ENCODE peak calls at places on chromosomes 13 and 19, in six cellular contexts. V is mammary epithelial cell, R is choroid plexus epithelial cell, F is tibial nerve, Y is heart left ventricle, Z is kidney. T is an unnamed sample.

GRCh38 chr13:49300716-49301589 is 53.2 kb downstream of the CDADC1 start:
- DNase-seq in V (peak), R (peak), F (peak), Y (peak), Z (no peak), T (peak)

GRCh38 chr19:46191972-46192371 is 37.6 kb upstream of the IGFL1 start:
- DNase-seq in V (no peak), R (no peak), F (no peak), Y (no peak), Z (no peak), T (no peak)

GRCh38 chr19:1307320-1307719 is 21.6 kb downstream of the EFNA2 start:
- DNase-seq in V (no peak), R (no peak), F (no peak), Y (no peak), Z (no peak), T (no peak)

GRCh38 chr19:3178377-3178972 is at the start of gene S1PR4:
- DNase-seq in V (no peak), R (no peak), F (no peak), Y (no peak), Z (peak), T (no peak)

GRCh38 chr13:97567510-97568243 is 133.7 kb downstream of the RAP2A start:
- DNase-seq in V (peak), R (peak), F (peak), Y (no peak), Z (peak), T (no peak)

GRCh38 chr19:38799104-38799503 is 10.1 kb downstream of the LGALS7B start:
- DNase-seq in V (no peak), R (no peak), F (no peak), Y (no peak), Z (peak), T (no peak)

GRCh38 chr13:65064967-65065366 is 2165.2 kb downstream of the PCDH9 start:
- DNase-seq in V (no peak), R (no peak), F (no peak), Y (no peak), Z (no peak), T (no peak)

GRCh38 chr13:50646070-50646469 is 197.4 kb downstream of the DLEU7 start:
- DNase-seq in V (no peak), R (no peak), F (no peak), Y (no peak), Z (no peak), T (peak)

GRCh38 chr19:46209051-46209450 is 20.5 kb upstream of the IGFL1 start:
- DNase-seq in V (no peak), R (no peak), F (no peak), Y (no peak), Z (peak), T (no peak)

GRCh38 chr19:1062387-1063029 is 4.5 kb upstream of the ARHGAP45 start:
- DNase-seq in V (no peak), R (no peak), F (no peak), Y (no peak), Z (no peak), T (no peak)

GRCh38 chr13:85655040-85655439 is 144.2 kb downstream of the SLITRK6 start:
- DNase-seq in V (no peak), R (no peak), F (no peak), Y (no peak), Z (no peak), T (no peak)

GRCh38 chr19:13078897-13079541 is 23.6 kb downstream of the LYL1 start:
- DNase-seq in V (no peak), R (no peak), F (no peak), Y (peak), Z (no peak), T (no peak)

GRCh38 chr13:105914637-105915036 is 620.8 kb downstream of the EFNB2 start:
- DNase-seq in V (peak), R (peak), F (no peak), Y (no peak), Z (no peak), T (peak)

GRCh38 chr19:21492932-21493906 is 12.2 kb upstream of the ZNF429 start:
- DNase-seq in V (no peak), R (no peak), F (no peak), Y (no peak), Z (no peak), T (no peak)

GRCh38 chr19:17035842-17036424 is 9.3 kb upstream of the CPAMD8 start:
- DNase-seq in V (no peak), R (no peak), F (no peak), Y (peak), Z (no peak), T (no peak)

GRCh38 chr13:84831666-84832657 is 949.7 kb upstream of the SLITRK1 start:
- DNase-seq in V (no peak), R (no peak), F (no peak), Y (no peak), Z (peak), T (no peak)

GRCh38 chr13:46303743-46304385 is 83.2 kb downstream of the RUBCNL start:
- DNase-seq in V (no peak), R (no peak), F (no peak), Y (no peak), Z (no peak), T (no peak)

GRCh38 chr13:96822900-96823299 is 171.4 kb downstream of the OXGR1 start:
- DNase-seq in V (peak), R (peak), F (no peak), Y (no peak), Z (no peak), T (no peak)

GRCh38 chr13:25727250-25727649 is 324.6 kb downstream of the SHISA2 start:
- DNase-seq in V (no peak), R (no peak), F (no peak), Y (no peak), Z (no peak), T (no peak)

GRCh38 chr13:25489238-25489637 is 117.5 kb downstream of the ATP8A2 start:
- DNase-seq in V (no peak), R (peak), F (no peak), Y (no peak), Z (no peak), T (no peak)

GRCh38 chr19:44648536-44649370 is 5.0 kb downstream of the PVR start:
- DNase-seq in V (peak), R (peak), F (no peak), Y (peak), Z (no peak), T (peak)

GRCh38 chr19:56201973-56202372 is at the start of gene ZSCAN5C:
- DNase-seq in V (no peak), R (no peak), F (no peak), Y (no peak), Z (no peak), T (no peak)
- TF ChIP-seq CTCF in V (no peak), R (no peak), F (no peak), Y (no peak), Z (no peak), T (no peak)

GRCh38 chr19:29658221-29658991 is 6.9 kb upstream of the PLEKHF1 start:
- DNase-seq in V (no peak), R (no peak), F (no peak), Y (no peak), Z (no peak), T (no peak)
- H3K4me3 ChIP-seq in V (no peak), R (no peak), F (no peak), Y (no peak), Z (no peak), T (no peak)

DNA sequence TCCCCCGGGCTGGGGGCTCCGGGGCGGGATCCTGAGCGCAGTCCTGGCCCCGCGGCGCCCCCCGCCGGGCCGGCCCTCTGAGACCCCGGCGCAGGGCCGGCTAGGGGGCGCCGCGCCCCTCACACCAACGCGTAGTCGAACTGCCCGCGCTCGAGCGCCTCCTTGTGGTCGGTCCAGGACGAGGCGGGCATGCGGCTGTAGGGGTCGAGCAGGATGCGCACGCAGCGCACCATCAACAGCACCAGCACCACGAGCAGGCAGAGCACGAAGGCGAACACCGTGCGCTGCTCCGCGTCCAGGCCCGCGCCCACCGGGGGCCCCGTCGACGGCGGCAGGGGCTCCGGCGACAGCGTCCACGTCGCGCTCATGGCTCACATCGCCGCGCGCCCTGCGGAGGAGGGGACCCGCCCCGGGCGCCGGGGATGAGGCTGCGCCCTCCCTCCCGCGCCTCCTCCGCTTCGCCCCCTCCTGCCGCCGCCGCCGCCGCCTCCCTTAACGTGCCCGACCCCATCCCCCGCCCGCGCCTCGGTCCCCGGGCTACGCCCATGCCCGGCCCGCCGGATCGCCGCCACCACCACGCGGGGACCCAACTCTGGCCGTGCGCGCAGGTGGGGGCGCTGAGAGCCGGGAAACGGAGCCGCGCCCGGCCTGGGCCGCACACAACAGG is 631 bp downstream of the CTXN1 start:
- DNase-seq in V (no peak), R (peak), F (peak), Y (peak), Z (peak), T (peak)
- TF ChIP-seq CTCF in V (peak), R (peak), F (peak), Y (peak), Z (peak), T (peak)

DNA sequence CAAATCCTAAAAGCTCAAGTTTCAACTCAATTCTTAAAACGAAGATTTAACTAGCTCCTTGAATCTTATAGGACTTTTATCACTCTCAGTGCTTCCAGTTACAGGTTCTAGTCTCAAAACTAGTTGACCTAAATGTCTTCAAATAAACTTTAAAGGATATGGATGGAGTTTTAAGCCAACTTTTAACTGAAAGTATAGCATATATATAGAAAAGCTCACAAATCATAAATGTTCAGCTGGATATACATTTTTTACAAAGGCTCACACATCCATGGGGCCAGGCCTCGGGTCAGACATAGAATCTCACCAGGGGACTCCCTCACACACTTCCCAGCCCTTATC is 47.1 kb upstream of the ARHGEF7 start:
- DNase-seq in V (no peak), R (no peak), F (no peak), Y (no peak), Z (no peak), T (no peak)
- H3K4me3 ChIP-seq in V (no peak), R (no peak), F (peak), Y (no peak), Z (no peak), T (no peak)

DNA sequence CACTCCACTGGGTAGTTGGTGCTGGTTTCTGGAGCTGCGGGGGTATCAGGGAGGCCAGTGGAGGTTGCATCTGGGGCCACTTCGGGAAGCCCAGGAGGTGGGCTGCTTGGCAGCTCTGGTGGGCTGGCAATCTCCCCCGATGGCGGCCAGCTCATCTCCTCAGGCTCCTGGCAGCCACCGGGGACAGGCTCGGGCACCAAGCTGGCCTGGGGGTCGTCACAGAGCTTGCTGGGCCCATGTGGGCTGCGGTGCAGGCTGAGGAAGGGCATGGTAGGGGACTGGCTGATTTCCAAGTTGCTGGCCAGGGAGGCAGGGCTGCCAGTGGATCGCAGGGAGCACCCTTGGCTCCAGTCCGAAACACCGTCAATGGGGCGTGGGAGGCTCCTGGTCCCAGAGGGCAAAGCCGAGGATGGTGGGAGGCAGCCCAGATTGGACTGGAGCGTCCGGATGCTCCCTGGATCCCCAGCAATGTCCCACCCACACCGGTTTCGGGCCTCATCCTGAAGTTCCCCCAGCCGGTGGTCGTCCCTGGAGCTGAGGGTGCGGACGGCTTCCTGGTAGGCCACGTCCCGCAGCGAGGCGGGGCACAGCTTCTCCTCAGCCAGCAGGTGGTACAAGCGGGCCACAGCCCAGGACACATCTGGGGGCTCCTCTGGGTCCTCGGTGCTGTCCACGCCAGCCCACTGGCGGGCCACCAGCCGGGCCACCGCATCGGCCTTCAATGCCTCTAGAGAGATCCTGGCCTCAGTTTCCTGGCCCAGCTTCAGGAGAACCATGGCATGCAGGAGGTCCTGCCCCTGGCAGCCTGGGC is 13.8 kb downstream of the TICAM1 start:
- DNase-seq in V (no peak), R (no peak), F (no peak), Y (peak), Z (no peak), T (no peak)
- TF ChIP-seq CTCF in V (no peak), R (no peak), F (no peak), Y (no peak), Z (no peak), T (no peak)

DNA sequence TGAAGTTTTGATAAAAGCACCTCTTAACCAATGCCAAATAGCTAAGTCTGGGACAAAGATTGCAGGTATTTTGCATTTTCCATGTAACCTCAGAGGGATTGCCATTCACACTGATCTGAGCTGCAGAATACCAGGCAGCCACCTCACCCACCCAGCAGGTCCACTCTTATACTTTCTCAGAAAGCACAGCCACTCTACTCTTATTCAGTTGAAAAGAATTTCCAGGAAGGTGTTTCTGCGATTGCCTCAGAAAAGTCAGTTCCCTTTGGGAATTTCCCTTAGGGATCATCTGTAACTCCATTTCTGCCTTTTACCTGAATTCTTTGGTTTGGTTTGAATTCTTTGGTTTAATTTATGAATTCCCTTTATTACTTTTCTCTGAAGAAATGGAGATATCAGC is 909 bp upstream of the ALOX5AP start:
- DNase-seq in V (peak), R (peak), F (no peak), Y (no peak), Z (no peak), T (peak)
- H3K4me3 ChIP-seq in V (no peak), R (no peak), F (no peak), Y (no peak), Z (no peak), T (no peak)

GRCh38 chr13:20702945-20703784 is at the start of gene IL17D:
- DNase-seq in V (peak), R (no peak), F (no peak), Y (no peak), Z (peak), T (peak)
- TF ChIP-seq CTCF in V (no peak), R (no peak), F (no peak), Y (no peak), Z (no peak), T (peak)

GRCh38 chr19:48332351-48332661 is 7.0 kb downstream of the EMP3 start:
- DNase-seq in V (no peak), R (no peak), F (no peak), Y (no peak), Z (no peak), T (no peak)
- H3K4me3 ChIP-seq in V (peak), R (peak), F (peak), Y (peak), Z (peak), T (no peak)

GRCh38 chr19:34662919-34663318 is 14.0 kb downstream of the SCGB2B2 start:
- DNase-seq in V (peak), R (peak), F (no peak), Y (no peak), Z (no peak), T (no peak)
- TF ChIP-seq CTCF in V (peak), R (peak), F (no peak), Y (peak), Z (peak), T (no peak)

DNA sequence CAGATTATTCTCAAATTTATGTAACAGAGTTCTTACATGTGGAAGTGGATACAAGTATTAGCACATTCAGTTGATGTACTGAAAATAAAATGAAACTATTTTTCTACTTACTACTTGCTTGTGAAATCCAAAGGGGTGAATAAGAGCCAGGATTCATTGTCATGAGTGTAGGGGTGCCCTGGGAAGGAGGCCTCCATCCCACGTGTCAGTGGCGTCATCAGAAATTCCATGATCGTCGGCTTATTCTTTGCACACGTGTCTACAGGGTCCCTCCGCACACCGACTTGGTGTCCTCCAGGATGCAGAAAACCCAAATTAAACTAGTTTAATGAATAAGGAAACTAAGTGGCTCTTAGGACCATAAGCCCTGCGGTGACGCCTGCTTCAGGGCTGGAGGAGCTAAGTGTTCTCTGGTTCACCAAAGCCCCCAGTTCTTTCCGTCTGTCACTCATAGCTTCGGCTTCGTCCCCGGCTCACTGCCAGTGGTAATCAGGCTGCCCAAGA is 55.5 kb downstream of the IRS2 start:
- DNase-seq in V (no peak), R (no peak), F (no peak), Y (no peak), Z (no peak), T (no peak)
- H3K4me3 ChIP-seq in V (no peak), R (no peak), F (no peak), Y (no peak), Z (no peak), T (no peak)